ENCODE peak calls at places on chromosomes 6 and 20, in six cellular contexts. L is body of pancreas, F is IMR-90, I is breast epithelium, K is fibroblast of pulmonary artery, B is OCI-LY7. O is an unnamed sample.

GRCh38 chr6:144721232-144721631 is 436.1 kb downstream of the UTRN start:
- DNase-seq in L (no peak), F (no peak), I (no peak), K (no peak), B (no peak), O (no peak)

GRCh38 chr6:68575765-68576439 is 59.2 kb upstream of the ADGRB3 start:
- DNase-seq in L (peak; percentile 19), F (no peak), I (no peak), K (peak; percentile 0), B (no peak), O (no peak)

GRCh38 chr6:17015551-17016381 is 86.1 kb upstream of the STMND1 start:
- DNase-seq in L (no peak), F (no peak), I (no peak), K (peak; percentile 39), B (no peak), O (no peak)

GRCh38 chr6:158283304-158284005 is 28.8 kb upstream of the TULP4 start:
- DNase-seq in L (no peak), F (peak; percentile 67), I (no peak), K (peak; percentile 56), B (peak; percentile 22), O (no peak)

GRCh38 chr6:37919417-37920157 is 100.1 kb downstream of the ZFAND3 start:
- DNase-seq in L (no peak), F (peak; percentile 92), I (no peak), K (peak; percentile 57), B (no peak), O (no peak)

GRCh38 chr6:32439708-32440214 is at the start of gene HLA-DRA:
- DNase-seq in L (no peak), F (peak; percentile 33), I (no peak), K (peak; percentile 66), B (peak; percentile 89), O (no peak)

GRCh38 chr20:1568166-1568490 is 10.6 kb upstream of the SIRPD start:
- DNase-seq in L (no peak), F (peak; percentile 0), I (no peak), K (no peak), B (no peak), O (no peak)

GRCh38 chr6:141265748-141266647 is 866.7 kb upstream of the GJE1 start:
- DNase-seq in L (no peak), F (no peak), I (no peak), K (no peak), B (no peak), O (no peak)

GRCh38 chr6:17064975-17065374 is 36.9 kb upstream of the STMND1 start:
- DNase-seq in L (no peak), F (no peak), I (no peak), K (no peak), B (no peak), O (no peak)

GRCh38 chr6:3455490-3456394 is 1.1 kb downstream of the SLC22A23 start:
- DNase-seq in L (peak; percentile 46), F (no peak), I (peak; percentile 39), K (no peak), B (no peak), O (no peak)

GRCh38 chr6:72619883-72620696 is 1.8 kb upstream of the KCNQ5 start:
- DNase-seq in L (peak; percentile 20), F (peak; percentile 45), I (no peak), K (peak; percentile 35), B (peak; percentile 66), O (no peak)

GRCh38 chr6:150006961-150007464 is 18.3 kb downstream of the RAET1L start:
- DNase-seq in L (no peak), F (peak; percentile 13), I (no peak), K (peak; percentile 33), B (peak; percentile 62), O (no peak)

GRCh38 chr6:125481056-125481455 is 179.3 kb upstream of the HDDC2 start:
- DNase-seq in L (no peak), F (no peak), I (no peak), K (no peak), B (no peak), O (no peak)

GRCh38 chr6:149216459-149216858 is 101.1 kb upstream of the TAB2 start:
- DNase-seq in L (no peak), F (no peak), I (no peak), K (no peak), B (no peak), O (no peak)

GRCh38 chr6:52517502-52518278 is 59.2 kb downstream of the TRAM2 start:
- DNase-seq in L (peak; percentile 66), F (peak; percentile 98), I (peak; percentile 78), K (peak; percentile 98), B (no peak), O (peak; percentile 76)

GRCh38 chr6:163579111-163579879 is 164.8 kb downstream of the QKI start:
- DNase-seq in L (no peak), F (no peak), I (no peak), K (no peak), B (no peak), O (no peak)

GRCh38 chr6:163580311-163581030 is 166.0 kb downstream of the QKI start:
- DNase-seq in L (no peak), F (no peak), I (no peak), K (no peak), B (no peak), O (no peak)

GRCh38 chr6:163583558-163583957 is 169.0 kb downstream of the QKI start:
- DNase-seq in L (no peak), F (no peak), I (no peak), K (no peak), B (no peak), O (no peak)

GRCh38 chr6:163577404-163577803 is 162.9 kb downstream of the QKI start:
- DNase-seq in L (no peak), F (no peak), I (no peak), K (no peak), B (no peak), O (no peak)

DNA sequence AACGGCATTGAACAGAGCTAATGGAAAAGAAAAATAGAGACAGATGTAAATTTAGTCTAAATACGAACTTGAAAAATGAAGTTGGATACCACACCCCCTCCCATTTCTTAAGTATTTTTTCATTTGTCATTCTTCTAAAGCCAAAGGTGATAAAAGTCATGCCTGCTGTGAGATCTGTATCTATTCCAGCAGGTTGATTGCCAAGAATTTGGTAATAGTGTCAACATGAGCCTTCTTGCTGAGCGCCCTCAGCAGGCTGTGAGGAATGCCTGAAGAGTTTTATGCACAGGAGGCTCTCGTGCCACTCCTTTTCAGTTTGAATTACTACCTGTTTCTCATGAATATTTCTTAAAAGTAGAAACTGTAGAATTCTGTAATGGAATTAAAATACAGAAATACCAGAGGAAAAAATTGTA is 165.4 kb downstream of the QKI start:
- DNase-seq in L (no peak), F (no peak), I (no peak), K (no peak), B (no peak), O (no peak)
- TF ChIP-seq CTCF in L (peak; percentile 22), F (no peak), I (no peak), K (no peak), B (peak; percentile 38), O (no peak)

GRCh38 chr20:48405909-48406308 is 421.9 kb downstream of the PREX1 start:
- DNase-seq in L (no peak), F (no peak), I (no peak), K (no peak), B (no peak), O (no peak)
- TF ChIP-seq CTCF in L (no peak), F (no peak), I (no peak), K (no peak), B (no peak), O (no peak)

GRCh38 chr20:50279988-50280850 is 89.6 kb downstream of the CEBPB start:
- DNase-seq in L (no peak), F (no peak), I (no peak), K (no peak), B (no peak), O (no peak)

GRCh38 chr20:50280851-50281655 is 90.4 kb downstream of the CEBPB start:
- DNase-seq in L (no peak), F (no peak), I (no peak), K (no peak), B (no peak), O (no peak)

GRCh38 chr20:50283370-50283769 is 92.7 kb downstream of the CEBPB start:
- DNase-seq in L (no peak), F (no peak), I (no peak), K (no peak), B (no peak), O (no peak)

GRCh38 chr20:50282592-50283241 is 92.1 kb downstream of the CEBPB start:
- DNase-seq in L (no peak), F (no peak), I (no peak), K (no peak), B (no peak), O (no peak)

GRCh38 chr20:50281831-50282591 is 91.4 kb downstream of the CEBPB start:
- DNase-seq in L (no peak), F (no peak), I (no peak), K (no peak), B (peak; percentile 27), O (no peak)
- TF ChIP-seq CTCF in L (no peak), F (no peak), I (no peak), K (no peak), B (peak; percentile 66), O (no peak)

GRCh38 chr6:29974901-29975560 is 32.7 kb downstream of the HLA-A start:
- DNase-seq in L (no peak), F (no peak), I (no peak), K (no peak), B (no peak), O (no peak)

GRCh38 chr6:29975561-29975907 is 33.2 kb downstream of the HLA-A start:
- DNase-seq in L (no peak), F (no peak), I (no peak), K (no peak), B (no peak), O (no peak)

GRCh38 chr6:29976253-29976587 is 33.9 kb downstream of the HLA-A start:
- DNase-seq in L (no peak), F (no peak), I (no peak), K (no peak), B (no peak), O (no peak)

GRCh38 chr6:29977425-29977727 is 35.0 kb downstream of the HLA-A start:
- DNase-seq in L (no peak), F (no peak), I (no peak), K (no peak), B (no peak), O (no peak)

DNA sequence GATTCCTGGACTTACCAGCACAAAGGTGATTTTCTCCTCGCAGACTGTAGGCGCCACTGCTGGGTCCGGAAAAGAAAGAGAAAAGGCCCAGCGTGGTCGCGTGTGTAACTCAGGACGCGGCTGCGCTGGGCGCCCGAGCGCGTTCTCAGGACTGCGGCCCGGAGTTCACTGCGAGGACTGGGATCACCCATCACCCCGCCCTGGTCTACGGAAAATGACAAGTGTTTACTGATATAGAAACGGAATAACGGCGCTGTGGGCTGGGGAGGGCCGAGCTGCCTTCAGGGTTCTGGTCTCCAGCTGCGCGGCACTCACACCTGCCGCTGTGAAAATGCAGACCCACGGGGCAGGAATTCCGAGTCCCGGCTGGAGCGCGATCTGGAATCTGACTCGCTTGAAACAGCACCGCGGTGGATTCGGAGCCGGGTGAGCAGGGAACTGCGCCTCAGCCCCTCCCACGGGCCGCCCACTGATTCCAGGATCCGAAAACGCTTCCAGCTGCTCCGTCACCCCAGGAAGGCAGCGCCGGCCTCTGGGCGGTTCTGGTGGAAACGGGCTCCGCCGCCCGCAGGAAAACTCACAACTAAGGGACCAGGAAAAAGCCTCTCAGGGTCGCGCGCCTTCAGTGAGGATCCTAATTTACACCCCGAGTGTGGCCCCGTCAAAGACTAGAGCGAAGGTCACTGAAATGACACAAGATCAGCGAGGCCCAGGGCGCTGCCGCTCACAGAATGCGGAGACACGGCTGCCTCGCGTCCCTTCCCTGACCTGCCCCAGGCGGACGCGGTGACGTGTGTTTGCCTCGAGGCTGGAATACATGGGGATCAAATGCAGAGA is 34.5 kb downstream of the HLA-A start:
- DNase-seq in L (peak; percentile 85), F (peak; percentile 72), I (peak; percentile 74), K (peak; percentile 72), B (peak; percentile 29), O (peak; percentile 73)
- TF ChIP-seq CTCF in L (peak; percentile 58), F (peak; percentile 43), I (peak; percentile 46), K (peak; percentile 36), B (peak; percentile 13), O (no peak)

O was measured in omental fat pad.